ENCODE peak calls at places on chromosome 1, in four cellular contexts. E is upper lobe of left lung, Y is K562, D is HepG2. X is an unnamed sample.

GRCh38 chr1:228148196-228148861 is 1.4 kb upstream of the GJC2 start:
- ATAC-seq in Y (no peak), D (no peak), E (no peak), X (no peak)

GRCh38 chr1:182357177-182357576 is 34.4 kb downstream of the GLUL start:
- ATAC-seq in E (no peak), D (no peak), Y (no peak), X (no peak)

GRCh38 chr1:44089371-44090070 is 29.1 kb upstream of the KLF17 start:
- ATAC-seq in Y (peak; percentile 56), D (peak; percentile 57), E (no peak), X (no peak)

GRCh38 chr1:243407284-243408018 is 151.6 kb downstream of the SDCCAG8 start:
- ATAC-seq in E (no peak), Y (no peak), D (no peak), X (no peak)

GRCh38 chr1:154551474-154551873 is 7.0 kb downstream of the UBE2Q1 start:
- ATAC-seq in Y (no peak), E (no peak), D (no peak), X (no peak)

GRCh38 chr1:153393926-153394325 is 3.1 kb upstream of the S100A8 start:
- ATAC-seq in E (peak; percentile 20), Y (peak; percentile 76), D (peak; percentile 28), X (no peak)

GRCh38 chr1:65148548-65149390 is 766 bp downstream of the AK4 start:
- ATAC-seq in D (peak; percentile 41), Y (peak; percentile 74), E (peak; percentile 35), X (peak; percentile 72)

GRCh38 chr1:83503153-83503552 is 495.8 kb downstream of the TTLL7 start:
- ATAC-seq in Y (no peak), E (no peak), D (no peak), X (no peak)

GRCh38 chr1:47849611-47850261 is 147.4 kb downstream of the TRABD2B start:
- ATAC-seq in Y (no peak), E (no peak), D (no peak), X (peak; percentile 71)

GRCh38 chr1:175129644-175129996 is 62.0 kb downstream of the TNN start:
- ATAC-seq in D (no peak), Y (no peak), E (no peak), X (no peak)

GRCh38 chr1:208844158-208844557 is 600.0 kb upstream of the PLXNA2 start:
- ATAC-seq in D (no peak), Y (no peak), E (no peak), X (no peak)

GRCh38 chr1:215542301-215542700 is 24.8 kb upstream of the KCTD3 start:
- ATAC-seq in Y (no peak), E (no peak), D (no peak), X (no peak)

GRCh38 chr1:38613996-38614395 is 245.6 kb downstream of the RRAGC start:
- ATAC-seq in D (no peak), E (no peak), Y (no peak), X (no peak)

GRCh38 chr1:109214695-109215623 is 1.2 kb downstream of the SARS1 start:
- ATAC-seq in D (peak; percentile 73), Y (peak; percentile 84), E (peak; percentile 66), X (peak; percentile 68)

GRCh38 chr1:236413688-236414087 is 19.6 kb downstream of the EDARADD start:
- ATAC-seq in Y (no peak), D (no peak), E (no peak), X (no peak)

GRCh38 chr1:44505210-44505993 is 100.3 kb downstream of the RNF220 start:
- ATAC-seq in E (no peak), D (no peak), Y (no peak), X (no peak)

GRCh38 chr1:6006882-6007281 is 14.7 kb upstream of the NPHP4 start:
- ATAC-seq in E (no peak), Y (peak; percentile 80), D (no peak), X (no peak)

GRCh38 chr1:165279831-165280351 is 76.6 kb downstream of the LMX1A start:
- ATAC-seq in E (no peak), Y (no peak), D (no peak), X (no peak)

GRCh38 chr1:23062271-23062670 is 43.0 kb downstream of the KDM1A start:
- ATAC-seq in E (no peak), D (no peak), Y (no peak), X (no peak)

GRCh38 chr1:1677718-1678580 is 14.6 kb downstream of the SLC35E2B start:
- ATAC-seq in Y (no peak), D (no peak), E (no peak), X (no peak)

GRCh38 chr1:178908358-178908757 is 37.5 kb upstream of the ANGPTL1 start:
- ATAC-seq in Y (no peak), E (no peak), D (no peak), X (no peak)

GRCh38 chr1:38026592-38027200 is 14.2 kb downstream of the UTP11 start:
- ATAC-seq in Y (peak; percentile 69), E (peak; percentile 80), D (peak; percentile 48), X (no peak)

GRCh38 chr1:172588296-172589291 is 55.6 kb downstream of the SUCO start:
- ATAC-seq in Y (peak; percentile 92), D (no peak), E (no peak), X (no peak)

DNA sequence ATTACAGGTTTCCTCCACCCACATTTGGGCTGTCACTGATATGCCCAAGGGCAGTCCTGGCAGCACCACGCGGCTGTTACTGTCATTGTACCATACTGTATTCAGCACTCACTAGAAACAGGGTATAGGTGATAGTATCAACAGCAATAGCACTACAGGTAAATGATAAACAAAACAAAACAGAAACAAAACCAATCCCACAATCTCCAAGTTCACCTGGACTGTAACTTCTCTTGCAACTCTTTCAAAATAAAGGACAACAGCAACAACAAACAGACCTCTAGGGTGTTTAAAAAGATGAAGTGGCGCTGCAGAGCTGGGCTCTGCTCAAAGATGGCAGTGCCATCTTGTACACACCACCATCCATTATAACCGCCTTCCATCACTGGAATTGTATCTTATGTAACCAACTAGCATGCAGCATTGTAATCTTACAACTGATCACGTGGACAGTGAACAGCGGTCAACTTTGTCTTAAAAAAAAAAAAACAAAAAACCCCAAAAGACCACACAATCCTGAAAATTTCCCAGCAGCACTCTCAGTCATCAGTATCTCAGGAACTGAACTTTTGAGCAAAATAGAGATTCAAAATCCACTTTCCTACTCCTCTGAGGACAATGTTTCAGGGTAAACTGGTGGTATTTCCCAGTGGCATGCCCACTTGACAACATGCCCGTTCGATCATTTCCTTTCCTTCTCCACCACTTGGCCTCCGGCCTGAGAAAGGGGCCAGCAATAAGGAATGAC is 3.8 kb downstream of the IRF2BP2 start:
- ATAC-seq in E (no peak), Y (peak; percentile 0), D (no peak), X (no peak)
- TF ChIP-seq POLR2AphosphoS5 in E (peak; percentile 17), Y (no peak), D (peak; percentile 79), X (peak; percentile 27)

GRCh38 chr1:10528066-10529014 is 53.6 kb downstream of the PEX14 start:
- ATAC-seq in E (peak; percentile 62), D (no peak), Y (no peak), X (peak; percentile 96)
- TF ChIP-seq EP300 in E (no peak), D (no peak), Y (no peak), X (peak; percentile 38)

GRCh38 chr1:27526569-27527222 is 36.7 kb upstream of the WASF2 start:
- ATAC-seq in E (no peak), Y (peak; percentile 1), D (no peak), X (no peak)

GRCh38 chr1:27527223-27527856 is 37.4 kb upstream of the WASF2 start:
- ATAC-seq in D (peak; percentile 1), Y (peak; percentile 31), E (no peak), X (peak; percentile 7)

GRCh38 chr1:27529638-27530018 is 39.7 kb upstream of the WASF2 start:
- ATAC-seq in Y (no peak), E (no peak), D (no peak), X (no peak)

GRCh38 chr1:27528701-27529637 is 39.0 kb upstream of the WASF2 start:
- ATAC-seq in Y (peak; percentile 20), D (peak; percentile 18), E (peak; percentile 29), X (peak; percentile 78)

GRCh38 chr1:27527857-27528700 is 38.1 kb upstream of the WASF2 start:
- ATAC-seq in D (peak; percentile 66), E (peak; percentile 68), Y (no peak), X (peak; percentile 31)
- TF ChIP-seq POLR2AphosphoS5 in D (no peak), E (no peak), Y (no peak), X (no peak)

GRCh38 chr1:63714482-63714760 is 59.4 kb upstream of the ROR1 start:
- ATAC-seq in Y (no peak), D (no peak), E (no peak), X (no peak)

GRCh38 chr1:63721531-63722189 is 52.2 kb upstream of the ROR1 start:
- ATAC-seq in Y (no peak), E (no peak), D (no peak), X (no peak)

GRCh38 chr1:63713627-63714481 is 60.0 kb upstream of the ROR1 start:
- ATAC-seq in Y (no peak), D (no peak), E (no peak), X (no peak)

GRCh38 chr1:63717511-63718120 is 56.2 kb upstream of the ROR1 start:
- ATAC-seq in Y (no peak), E (no peak), D (no peak), X (no peak)

DNA sequence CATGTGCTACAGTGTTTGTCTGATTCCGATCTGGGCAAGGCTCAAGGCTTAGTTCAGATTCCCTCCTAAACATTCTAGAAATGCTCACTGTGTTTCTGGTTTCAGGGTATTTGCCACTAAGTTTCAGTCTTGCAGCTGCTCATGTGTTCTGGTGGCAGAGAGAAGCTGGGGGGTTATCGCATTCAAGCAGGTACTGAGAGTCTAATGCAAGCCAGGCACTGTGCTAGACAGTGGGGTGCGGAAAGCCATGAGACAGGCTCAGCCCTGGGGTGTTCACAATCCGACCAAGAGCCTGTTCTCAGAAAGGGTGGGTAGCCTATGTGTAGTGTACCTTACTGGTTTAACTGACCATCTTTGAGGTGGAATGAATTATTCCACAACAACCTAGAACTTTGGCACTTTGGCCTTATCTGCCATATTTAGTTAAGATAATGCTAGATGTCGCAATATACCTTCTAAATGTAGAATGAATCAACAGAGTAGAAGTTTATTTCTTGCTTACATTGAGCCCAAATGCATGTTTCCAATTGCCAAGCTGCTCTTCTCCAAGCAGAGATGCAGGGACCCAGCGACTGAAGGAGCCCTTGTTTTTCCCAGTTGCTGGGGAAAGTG is 55.2 kb upstream of the ROR1 start:
- ATAC-seq in E (no peak), Y (no peak), D (peak; percentile 75), X (no peak)
- TF ChIP-seq EP300 in E (no peak), Y (no peak), D (no peak), X (no peak)

DNA sequence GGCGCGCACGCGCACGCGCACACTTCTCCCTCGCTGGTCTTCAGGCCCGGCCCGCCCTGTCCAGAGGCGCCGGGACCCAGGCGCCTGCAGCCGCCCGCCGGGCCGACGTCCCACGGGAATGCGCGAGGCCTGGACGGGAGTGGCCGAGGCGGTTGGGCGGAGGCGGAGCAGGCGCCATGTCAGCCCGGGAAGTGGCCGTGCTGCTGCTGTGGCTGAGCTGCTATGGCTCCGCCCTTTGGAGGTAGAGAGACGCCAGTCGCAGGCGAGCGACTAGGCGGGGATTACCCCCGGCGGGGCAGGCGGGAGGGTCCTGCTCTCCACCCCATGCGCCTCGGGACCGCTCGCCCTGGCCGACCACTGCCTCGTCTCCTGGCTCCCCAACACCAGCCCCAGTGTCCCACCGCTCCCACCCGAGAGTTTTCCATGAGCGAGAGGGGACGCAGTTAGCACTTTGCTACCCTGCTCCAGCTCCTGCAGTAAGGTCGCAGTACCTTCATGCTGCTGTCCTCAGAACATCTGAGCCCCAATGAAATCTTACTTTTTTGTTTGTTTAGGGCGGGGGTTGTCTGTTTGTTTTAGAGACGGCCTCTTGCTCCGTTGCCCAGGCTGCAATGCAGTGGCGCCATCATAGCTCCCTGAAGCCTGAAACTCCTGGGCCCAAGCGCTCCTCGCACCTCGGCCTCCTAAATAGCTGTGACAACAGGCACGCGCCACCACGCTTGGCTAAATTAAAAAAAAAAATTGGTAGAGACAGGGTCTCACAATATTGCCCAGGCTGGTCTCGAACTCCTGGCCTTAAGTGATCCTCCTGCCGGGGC is at the start of gene CATSPERE:
- ATAC-seq in D (no peak), Y (no peak), E (peak; percentile 98), X (peak; percentile 99)
- TF ChIP-seq POLR2AphosphoS5 in D (no peak), Y (no peak), E (peak; percentile 30), X (peak; percentile 61)

X was measured in gastroesophageal sphincter.